ENCODE peak calls at places on chromosomes 6 and 20, in nine cellular contexts. T, F, Q, U, I, G, V, E and X are unnamed samples.

GRCh38 chr20:25341716-25342680 is 48.6 kb downstream of the ABHD12 start:
- DNase-seq in I (no peak), U (no peak), G (no peak), E (no peak), T (no peak), F (no peak), V (no peak), Q (no peak), X (no peak)

GRCh38 chr6:72761767-72762166 is 139.9 kb downstream of the KCNQ5 start:
- DNase-seq in I (no peak), F (no peak), T (no peak), Q (no peak), G (no peak), E (no peak), U (no peak), V (no peak), X (no peak)

GRCh38 chr6:129774697-129775447 is 64.9 kb upstream of the ARHGAP18 start:
- DNase-seq in Q (peak), U (peak), V (peak), E (peak), G (no peak), F (peak), I (peak), T (peak), X (peak)

GRCh38 chr6:4760773-4761172 is 15.4 kb upstream of the CDYL start:
- DNase-seq in Q (no peak), T (no peak), U (no peak), I (no peak), V (no peak), G (no peak), F (no peak), E (no peak), X (no peak)

GRCh38 chr20:4406627-4407026 is 315.1 kb upstream of the PRND start:
- DNase-seq in T (no peak), E (peak), Q (no peak), V (no peak), I (no peak), U (no peak), G (no peak), F (peak), X (no peak)

GRCh38 chr6:155349129-155349528 is 34.8 kb upstream of the TFB1M start:
- DNase-seq in U (no peak), V (no peak), F (peak), G (no peak), T (no peak), E (peak), Q (no peak), I (no peak), X (no peak)

GRCh38 chr6:56399250-56399671 is 151.9 kb upstream of the COL21A1 start:
- DNase-seq in E (no peak), Q (no peak), T (no peak), U (no peak), G (no peak), V (no peak), I (no peak), F (peak), X (no peak)

GRCh38 chr6:112881027-112881426 is 533.9 kb downstream of the RFPL4B start:
- DNase-seq in V (no peak), Q (no peak), E (no peak), F (peak), I (peak), U (no peak), G (no peak), T (no peak), X (peak)

GRCh38 chr20:6692566-6693168 is 74.8 kb upstream of the BMP2 start:
- DNase-seq in F (no peak), G (no peak), I (no peak), Q (no peak), E (no peak), T (no peak), U (no peak), V (no peak), X (no peak)

GRCh38 chr20:32483351-32484220 is 101.5 kb downstream of the NOL4L start:
- DNase-seq in T (peak), E (peak), F (peak), U (peak), Q (peak), I (peak), V (no peak), G (peak), X (peak)

GRCh38 chr20:13231031-13231752 is 10.1 kb downstream of the ISM1 start:
- DNase-seq in I (peak), V (peak), G (no peak), T (no peak), U (no peak), F (peak), E (peak), Q (no peak), X (no peak)

GRCh38 chr6:2502096-2502997 is 248.4 kb downstream of the MYLK4 start:
- DNase-seq in E (no peak), I (no peak), F (no peak), Q (no peak), V (peak), T (no peak), G (no peak), U (no peak), X (no peak)

GRCh38 chr6:27238010-27238983 is 9.2 kb upstream of the PRSS16 start:
- DNase-seq in E (no peak), Q (peak), F (peak), U (no peak), I (no peak), V (no peak), G (no peak), T (no peak), X (no peak)

GRCh38 chr20:46555370-46555956 is 5.0 kb upstream of the OCSTAMP start:
- DNase-seq in V (no peak), I (no peak), Q (no peak), U (no peak), E (no peak), G (no peak), T (no peak), F (no peak), X (no peak)

GRCh38 chr6:73742433-73742832 is 46.4 kb downstream of the CD109 start:
- DNase-seq in V (no peak), U (no peak), T (no peak), F (no peak), E (no peak), I (peak), Q (no peak), G (no peak), X (no peak)